ENCODE peak calls at places on chromosomes 3 and 15, in eight cellular contexts. Y is heart left ventricle, W is fibroblast of mammary gland, U is BJ, V is GM23338, D is Caco-2, S is AG04450, B is AG10803. F is an unnamed sample.

GRCh38 chr3:9349321-9350117 is 13.3 kb upstream of the THUMPD3 start:
- DNase-seq in Y (no peak), W (peak; percentile 90), U (peak; percentile 40), V (no peak), D (peak; percentile 18), S (no peak), B (peak; percentile 88), F (peak; percentile 75)

GRCh38 chr3:108818404-108818803 is 4.2 kb upstream of the TRAT1 start:
- DNase-seq in Y (no peak), W (peak; percentile 7), U (no peak), V (peak; percentile 84), D (peak; percentile 56), S (no peak), B (no peak), F (no peak)

GRCh38 chr3:11718582-11719405 is 75.1 kb upstream of the VGLL4 start:
- DNase-seq in Y (peak; percentile 49), W (peak; percentile 58), U (no peak), V (peak; percentile 29), D (peak; percentile 52), S (no peak), B (peak; percentile 62), F (no peak)

GRCh38 chr3:118501152-118501551 is 533.5 kb downstream of the IGSF11 start:
- DNase-seq in Y (peak; percentile 19), W (no peak), U (no peak), V (peak; percentile 69), D (peak; percentile 14), S (no peak), B (no peak), F (no peak)

GRCh38 chr3:120858501-120858900 is 49.5 kb upstream of the STXBP5L start:
- DNase-seq in Y (no peak), W (peak; percentile 13), U (no peak), V (no peak), D (no peak), S (no peak), B (peak; percentile 1), F (no peak)

GRCh38 chr3:8236264-8236663 is 265.4 kb upstream of the LMCD1 start:
- DNase-seq in Y (no peak), W (no peak), U (no peak), V (no peak), D (no peak), S (no peak), B (no peak), F (no peak)

GRCh38 chr3:96347289-96347688 is 467.1 kb upstream of the EPHA6 start:
- DNase-seq in Y (no peak), W (no peak), U (no peak), V (no peak), D (no peak), S (no peak), B (no peak), F (no peak)

GRCh38 chr3:103767635-103768034 is 1332.8 kb downstream of the ZPLD1 start:
- DNase-seq in Y (no peak), W (no peak), U (no peak), V (no peak), D (no peak), S (no peak), B (no peak), F (no peak)

GRCh38 chr15:25971053-25971452 is 107.9 kb upstream of the ATP10A start:
- DNase-seq in Y (no peak), W (no peak), U (no peak), V (no peak), D (no peak), S (no peak), B (peak; percentile 39), F (no peak)

GRCh38 chr3:153394017-153394416 is 232.0 kb downstream of the RAP2B start:
- DNase-seq in Y (no peak), W (no peak), U (no peak), V (no peak), D (no peak), S (no peak), B (no peak), F (no peak)

GRCh38 chr15:59569477-59569876 is 42.1 kb upstream of the GCNT3 start:
- DNase-seq in Y (no peak), W (no peak), U (no peak), V (no peak), D (no peak), S (no peak), B (no peak), F (no peak)

GRCh38 chr15:78641876-78642275 is 866 bp upstream of the CHRNB4 start:
- DNase-seq in Y (no peak), W (no peak), U (no peak), V (peak; percentile 43), D (no peak), S (no peak), B (no peak), F (no peak)

GRCh38 chr15:88023956-88024355 is 232.6 kb downstream of the NTRK3 start:
- DNase-seq in Y (no peak), W (no peak), U (no peak), V (no peak), D (no peak), S (no peak), B (no peak), F (no peak)

GRCh38 chr3:182220013-182220412 is 508.3 kb downstream of the SOX2 start:
- DNase-seq in Y (no peak), W (no peak), U (no peak), V (no peak), D (no peak), S (no peak), B (no peak), F (no peak)

GRCh38 chr3:42683875-42684593 is 1.3 kb upstream of the KLHL40 start:
- DNase-seq in Y (peak; percentile 81), W (peak; percentile 98), U (peak; percentile 80), V (peak; percentile 29), D (peak; percentile 23), S (peak; percentile 81), B (peak; percentile 93), F (peak; percentile 90)

GRCh38 chr3:40192628-40193027 is 116.9 kb upstream of the EIF1B start:
- DNase-seq in Y (no peak), W (no peak), U (no peak), V (peak; percentile 66), D (no peak), S (no peak), B (no peak), F (no peak)

GRCh38 chr3:173552526-173552925 is 155.0 kb downstream of the NLGN1 start:
- DNase-seq in Y (no peak), W (no peak), U (no peak), V (peak; percentile 47), D (no peak), S (no peak), B (peak; percentile 1), F (no peak)

GRCh38 chr3:160055659-160056058 is 67.0 kb downstream of the IL12A start:
- DNase-seq in Y (no peak), W (no peak), U (no peak), V (no peak), D (no peak), S (no peak), B (no peak), F (no peak)

GRCh38 chr3:160050019-160050418 is 61.4 kb downstream of the IL12A start:
- DNase-seq in Y (no peak), W (no peak), U (no peak), V (no peak), D (no peak), S (no peak), B (no peak), F (no peak)

GRCh38 chr3:160053048-160053391 is 64.4 kb downstream of the IL12A start:
- DNase-seq in Y (no peak), W (no peak), U (no peak), V (no peak), D (no peak), S (no peak), B (no peak), F (no peak)

GRCh38 chr3:160049570-160049969 is 60.9 kb downstream of the IL12A start:
- DNase-seq in Y (no peak), W (no peak), U (no peak), V (no peak), D (no peak), S (no peak), B (no peak), F (no peak)

GRCh38 chr3:160052385-160053047 is 63.9 kb downstream of the IL12A start:
- DNase-seq in Y (no peak), W (no peak), U (no peak), V (no peak), D (no peak), S (no peak), B (peak; percentile 13), F (no peak)
- H3K4me3 ChIP-seq in Y (no peak overlapping the region), W (no peak overlapping the region), U (no peak overlapping the region), V (no peak overlapping the region), D (no peak overlapping the region), S (peak overlapping the region; percentile 17), B (no peak overlapping the region), F (no peak overlapping the region)

DNA sequence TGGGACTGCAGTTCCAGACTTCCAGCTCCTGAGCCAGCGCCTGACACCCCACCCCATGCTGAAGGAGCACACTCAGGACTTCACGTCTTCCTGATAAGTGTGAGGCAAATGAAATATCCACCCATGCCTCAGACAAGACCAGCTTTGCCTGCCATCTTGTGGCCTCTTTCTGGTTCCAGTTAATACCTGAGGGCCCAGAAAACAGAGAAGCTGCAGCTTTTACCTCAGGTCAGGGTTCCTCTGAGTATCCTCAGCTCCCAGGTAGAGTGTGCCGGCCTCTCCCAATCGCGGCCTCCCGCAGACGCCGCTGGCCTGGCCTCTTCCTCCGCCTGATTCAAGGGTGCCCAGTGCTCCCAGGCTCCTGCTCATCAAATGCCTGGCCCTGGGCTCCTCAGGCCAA is 5.1 kb upstream of the KLHL6 start:
- DNase-seq in Y (no peak), W (no peak), U (no peak), V (peak; percentile 53), D (peak; percentile 51), S (no peak), B (no peak), F (no peak)
- TF ChIP-seq CTCF in Y (no peak), W (no peak), U (peak; percentile 3), V (peak; percentile 29), D (peak; percentile 47), S (no peak), B (no peak), F (peak; percentile 27)

GRCh38 chr15:45634442-45635190 is at the start of gene SQOR:
- DNase-seq in Y (peak; percentile 88), W (peak; percentile 70), U (no peak), V (peak; percentile 45), D (peak; percentile 51), S (no peak), B (peak; percentile 70), F (no peak)
- H3K4me3 ChIP-seq in Y (peak within 1 kb of the TSS; percentile 31), W (peak within 1 kb of the TSS; percentile 87), U (peak within 1 kb of the TSS; percentile 69), V (peak within 1 kb of the TSS; percentile 77), D (peak within 1 kb of the TSS; percentile 76), S (peak within 1 kb of the TSS; percentile 76), B (peak within 1 kb of the TSS; percentile 81), F (peak within 1 kb of the TSS; percentile 74)

GRCh38 chr3:54171509-54171908 is 49.2 kb downstream of the CACNA2D3 start:
- DNase-seq in Y (no peak), W (no peak), U (no peak), V (no peak), D (no peak), S (no peak), B (no peak), F (no peak)

GRCh38 chr3:54169524-54169923 is 47.2 kb downstream of the CACNA2D3 start:
- DNase-seq in Y (no peak), W (no peak), U (no peak), V (no peak), D (no peak), S (no peak), B (no peak), F (no peak)

GRCh38 chr3:54165865-54166264 is 43.5 kb downstream of the CACNA2D3 start:
- DNase-seq in Y (no peak), W (no peak), U (no peak), V (no peak), D (no peak), S (no peak), B (no peak), F (no peak)

GRCh38 chr3:54167999-54168398 is 45.6 kb downstream of the CACNA2D3 start:
- DNase-seq in Y (no peak), W (no peak), U (no peak), V (no peak), D (no peak), S (no peak), B (no peak), F (no peak)

GRCh38 chr3:54168451-54168850 is 46.1 kb downstream of the CACNA2D3 start:
- DNase-seq in Y (no peak), W (no peak), U (no peak), V (peak; percentile 28), D (no peak), S (no peak), B (no peak), F (no peak)
- TF ChIP-seq CTCF in Y (no peak), W (no peak), U (no peak), V (no peak), D (no peak), S (no peak), B (no peak), F (no peak)

F was measured in AG09309.